ENCODE peak calls at places on chromosomes 2 and 18, in six cellular contexts. J is K562, O is H1, X is SK-N-SH, F is HCT116, A is GM12878. R is an unnamed sample.
A peak's percentile ranks its signal among the peaks of the same experiment; 100 is the strongest.

GRCh38 chr2:237694423-237695194 is 67.2 kb downstream of the LRRFIP1 start:
- DNase-seq in J (peak; percentile 10), O (no peak), X (no peak), F (no peak), A (no peak), R (no peak)

GRCh38 chr18:79782566-79783308 is 15.0 kb upstream of the KCNG2 start:
- DNase-seq in J (no peak), O (no peak), X (no peak), F (no peak), A (no peak), R (no peak)

GRCh38 chr18:24398515-24398914 is 891 bp upstream of the OSBPL1A start:
- DNase-seq in J (no peak), O (no peak), X (no peak), F (peak; percentile 45), A (no peak), R (no peak)

GRCh38 chr18:9097349-9097748 is 5.2 kb upstream of the NDUFV2 start:
- DNase-seq in J (no peak), O (no peak), X (no peak), F (no peak), A (no peak), R (no peak)

GRCh38 chr18:9643549-9643948 is 29.2 kb upstream of the PPP4R1 start:
- DNase-seq in J (no peak), O (no peak), X (no peak), F (peak; percentile 85), A (no peak), R (peak; percentile 87)

GRCh38 chr2:101546376-101547058 is 71.6 kb upstream of the RFX8 start:
- DNase-seq in J (no peak), O (no peak), X (no peak), F (peak; percentile 7), A (no peak), R (no peak)

GRCh38 chr2:62277688-62278087 is 81.8 kb downstream of the B3GNT2 start:
- DNase-seq in J (peak; percentile 30), O (no peak), X (no peak), F (no peak), A (no peak), R (no peak)

GRCh38 chr2:58268685-58269084 is 27.6 kb upstream of the FANCL start:
- DNase-seq in J (no peak), O (no peak), X (no peak), F (no peak), A (no peak), R (no peak)

GRCh38 chr2:20585351-20585709 is 65.6 kb downstream of the HS1BP3 start:
- DNase-seq in J (no peak), O (no peak), X (no peak), F (no peak), A (no peak), R (no peak)

GRCh38 chr18:41982942-41983660 is 28.1 kb downstream of the PIK3C3 start:
- DNase-seq in J (no peak), O (no peak), X (no peak), F (no peak), A (no peak), R (no peak)

GRCh38 chr2:179037807-179038206 is 12.1 kb downstream of the CCDC141 start:
- DNase-seq in J (no peak), O (no peak), X (no peak), F (no peak), A (no peak), R (no peak)

GRCh38 chr2:134124047-134124753 is 129.7 kb upstream of the MGAT5 start:
- DNase-seq in J (peak; percentile 28), O (no peak), X (peak; percentile 56), F (no peak), A (no peak), R (no peak)

GRCh38 chr18:6414118-6414722 is 491 bp downstream of the L3MBTL4 start:
- DNase-seq in J (no peak), O (peak; percentile 74), X (peak; percentile 85), F (no peak), A (no peak), R (no peak)

GRCh38 chr2:170878061-170878460 is 51.0 kb upstream of the GORASP2 start:
- DNase-seq in J (no peak), O (no peak), X (no peak), F (no peak), A (no peak), R (no peak)

GRCh38 chr2:112121682-112122254 is 16.4 kb upstream of the FBLN7 start:
- DNase-seq in J (peak; percentile 55), O (no peak), X (peak; percentile 29), F (peak; percentile 26), A (no peak), R (peak; percentile 41)

GRCh38 chr2:236769981-236770671 is 200.5 kb downstream of the ACKR3 start:
- DNase-seq in J (no peak), O (no peak), X (no peak), F (no peak), A (no peak), R (no peak)

GRCh38 chr2:28581312-28581711 is 85.5 kb downstream of the PLB1 start:
- DNase-seq in J (no peak), O (no peak), X (no peak), F (no peak), A (no peak), R (no peak)

GRCh38 chr2:177483531-177483930 is 91.0 kb downstream of the AGPS start:
- DNase-seq in J (no peak), O (no peak), X (no peak), F (no peak), A (no peak), R (no peak)

DNA sequence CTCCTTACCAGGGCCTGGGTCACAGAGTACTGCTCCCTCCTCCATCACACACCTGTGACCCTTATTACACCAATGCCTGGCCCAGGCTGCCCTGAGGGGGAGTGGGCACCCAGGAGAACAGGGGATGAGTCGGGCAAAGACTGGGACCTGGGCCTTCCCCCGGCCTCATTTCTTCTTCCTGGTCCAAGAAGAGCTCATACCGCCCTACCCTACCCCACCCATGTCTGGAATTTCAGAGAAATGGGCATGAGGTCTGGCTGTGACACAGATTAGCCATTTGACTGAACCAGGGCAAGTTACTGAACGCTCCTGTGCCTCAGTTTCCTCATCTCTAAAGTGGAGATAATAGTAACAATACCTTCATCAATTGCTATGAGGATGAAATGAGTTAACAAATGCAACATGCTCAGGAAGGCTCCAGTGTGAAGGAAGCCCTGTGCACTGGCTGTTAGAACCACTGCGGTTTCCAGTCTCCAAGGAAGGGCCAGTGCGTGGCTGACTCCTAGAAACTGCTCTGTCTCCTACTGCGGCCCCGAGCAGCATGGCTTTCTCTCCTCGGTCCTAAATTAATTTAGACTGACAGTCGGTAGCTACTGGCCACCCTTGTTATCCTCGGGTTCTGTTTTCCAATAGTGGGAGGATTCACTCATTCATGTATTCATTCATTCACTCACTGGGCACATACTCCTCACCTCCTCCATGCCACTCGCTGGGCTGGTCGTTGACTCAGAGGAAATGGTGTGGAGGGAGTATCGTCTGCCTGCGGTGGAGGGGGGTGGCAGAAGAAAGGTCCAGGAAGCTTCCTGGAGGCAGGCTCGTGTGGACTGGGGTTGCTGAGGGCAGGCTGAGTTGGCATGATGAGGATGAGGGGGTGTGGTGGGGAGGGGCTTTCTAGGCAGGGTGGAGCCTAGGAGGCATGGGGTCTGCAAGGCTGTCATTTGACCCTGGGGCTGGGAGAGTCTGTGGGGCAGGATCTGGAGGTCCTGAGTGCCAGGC is 175.6 kb downstream of the GLI2 start:
- DNase-seq in J (no peak), O (no peak), X (no peak), F (peak; percentile 13), A (no peak), R (no peak)
- TF ChIP-seq JUND in J (no peak), O (no peak), X (no peak), F (no peak), A (no peak), R (no peak)

GRCh38 chr2:23487735-23488492 is 102.9 kb downstream of the KLHL29 start:
- DNase-seq in J (no peak), O (no peak), X (no peak), F (peak; percentile 36), A (no peak), R (no peak)

GRCh38 chr2:23488584-23488983 is 103.6 kb downstream of the KLHL29 start:
- DNase-seq in J (no peak), O (no peak), X (no peak), F (no peak), A (no peak), R (no peak)

GRCh38 chr2:23485841-23486395 is 100.9 kb downstream of the KLHL29 start:
- DNase-seq in J (no peak), O (no peak), X (no peak), F (no peak), A (no peak), R (no peak)

GRCh38 chr2:23485261-23485660 is 100.3 kb downstream of the KLHL29 start:
- DNase-seq in J (no peak), O (no peak), X (no peak), F (no peak), A (no peak), R (no peak)

DNA sequence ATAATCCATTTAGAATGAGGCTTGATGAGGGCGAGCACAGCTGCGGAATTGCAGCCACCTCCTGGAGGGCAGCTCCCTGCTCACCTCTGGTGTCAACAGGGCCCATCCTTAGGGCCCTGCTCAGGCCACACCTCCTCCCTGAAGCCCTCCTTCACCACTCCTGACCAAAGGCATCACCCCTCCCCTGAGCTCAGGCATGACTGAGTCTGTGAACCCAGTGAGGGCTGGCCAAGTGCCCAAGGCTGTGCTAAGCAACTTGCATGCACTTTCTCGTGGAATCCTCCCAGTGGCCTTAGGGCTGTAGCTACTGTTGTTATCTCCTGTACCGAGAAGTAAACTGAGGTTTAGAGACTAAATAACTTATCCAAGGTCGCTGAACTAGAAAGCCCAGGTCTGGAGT is 101.7 kb downstream of the KLHL29 start:
- DNase-seq in J (no peak), O (no peak), X (no peak), F (no peak), A (no peak), R (no peak)
- TF ChIP-seq JUND in J (no peak), O (no peak), X (no peak), F (no peak), A (no peak), R (no peak)

DNA sequence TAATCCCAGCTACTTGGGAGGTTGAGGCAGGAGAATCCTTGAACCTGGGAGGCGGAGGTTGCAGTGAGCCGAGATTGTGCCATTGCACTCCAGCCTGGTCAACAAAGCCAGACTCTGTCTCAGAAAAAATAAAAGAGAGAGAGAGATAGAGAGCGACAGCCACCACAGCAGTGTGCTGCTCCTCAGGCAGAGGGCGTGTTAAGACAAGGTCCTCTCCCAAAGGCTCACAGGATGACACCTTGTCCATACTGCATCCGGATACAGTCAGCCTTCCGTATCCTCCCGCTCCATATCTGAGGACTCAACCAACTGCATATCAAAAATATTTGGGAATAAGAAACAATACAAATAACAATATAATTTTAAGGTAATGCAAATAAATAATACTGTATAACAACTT is 20.1 kb downstream of the ARL4C start:
- DNase-seq in J (peak; percentile 18), O (no peak), X (no peak), F (no peak), A (no peak), R (no peak)
- TF ChIP-seq JUND in J (no peak), O (no peak), X (no peak), F (no peak), A (no peak), R (no peak)

GRCh38 chr2:17591846-17592245 is 51.4 kb downstream of the VSNL1 start:
- DNase-seq in J (no peak), O (no peak), X (peak; percentile 28), F (no peak), A (no peak), R (no peak)

GRCh38 chr2:17588031-17588430 is 47.5 kb downstream of the VSNL1 start:
- DNase-seq in J (no peak), O (no peak), X (no peak), F (no peak), A (no peak), R (no peak)

GRCh38 chr2:17590342-17590911 is 49.9 kb downstream of the VSNL1 start:
- DNase-seq in J (no peak), O (no peak), X (no peak), F (no peak), A (no peak), R (no peak)

GRCh38 chr2:17587469-17587868 is 47.0 kb downstream of the VSNL1 start:
- DNase-seq in J (no peak), O (no peak), X (no peak), F (no peak), A (no peak), R (no peak)

GRCh38 chr2:17589406-17590035 is 49.0 kb downstream of the VSNL1 start:
- DNase-seq in J (no peak), O (peak; percentile 39), X (no peak), F (no peak), A (no peak), R (no peak)
- TF ChIP-seq JUND in J (no peak), O (no peak), X (no peak), F (no peak), A (no peak), R (no peak)

R was measured in T47D.